ENCODE peak calls at places on chromosomes 4 and X, in five cellular contexts. I is upper lobe of left lung, K is Panc1, C is K562, S is HCT116. A is an unnamed sample.

GRCh38 chr4:41787931-41788330 is 39.4 kb upstream of the PHOX2B start:
- ATAC-seq in I (no peak), C (no peak), K (no peak), S (no peak), A (no peak)

GRCh38 chr4:140666889-140667614 is 89.1 kb downstream of the TBC1D9 start:
- ATAC-seq in K (no peak), S (no peak), C (no peak), I (no peak), A (no peak)

GRCh38 chr4:4439782-4440181 is 52.9 kb downstream of the NSG1 start:
- ATAC-seq in K (no peak), I (no peak), S (no peak), C (no peak), A (no peak)

GRCh38 chrX:48728653-48729052 is 32.1 kb downstream of the SUV39H1 start:
- ATAC-seq in I (no peak), K (no peak), C (no peak), S (no peak), A (no peak)

GRCh38 chrX:70445197-70445656 is 592 bp downstream of the DLG3 start:
- ATAC-seq in I (no peak), K (no peak), C (no peak), S (no peak), A (no peak)

GRCh38 chr4:98749206-98749605 is 90.8 kb upstream of the TSPAN5 start:
- ATAC-seq in S (no peak), C (no peak), K (no peak), I (no peak), A (no peak)

GRCh38 chr4:40672528-40673522 is 43.2 kb upstream of the RBM47 start:
- ATAC-seq in K (no peak), S (peak; percentile 88), C (peak; percentile 86), I (peak; percentile 86), A (no peak)

GRCh38 chr4:140426610-140427103 is 791 bp downstream of the CLGN start:
- ATAC-seq in S (no peak), I (peak; percentile 9), K (peak; percentile 56), C (peak; percentile 76), A (no peak)

GRCh38 chr4:169491211-169491610 is 121.2 kb downstream of the NEK1 start:
- ATAC-seq in C (no peak), S (no peak), K (no peak), I (no peak), A (no peak)

GRCh38 chrX:3263681-3264126 is 82.7 kb downstream of the MXRA5 start:
- ATAC-seq in S (no peak), K (no peak), I (peak; percentile 49), C (no peak), A (no peak)

GRCh38 chr4:145739840-145740239 is 59.9 kb downstream of the C4orf51 start:
- ATAC-seq in K (no peak), I (no peak), C (no peak), S (no peak), A (no peak)

GRCh38 chr4:5045099-5045498 is 6.2 kb upstream of the STK32B start:
- ATAC-seq in S (no peak), K (no peak), C (peak; percentile 42), I (peak; percentile 76), A (no peak)

GRCh38 chr4:182862166-182862875 is 54.9 kb downstream of the DCTD start:
- ATAC-seq in I (peak; percentile 16), C (peak; percentile 51), K (no peak), S (peak; percentile 41), A (no peak)

GRCh38 chr4:177374966-177375365 is 65.3 kb downstream of the NEIL3 start:
- ATAC-seq in K (no peak), C (no peak), I (no peak), S (no peak), A (no peak)

GRCh38 chrX:44216171-44216570 is 127.3 kb downstream of the EFHC2 start:
- ATAC-seq in S (no peak), K (no peak), I (no peak), C (no peak), A (no peak)

GRCh38 chr4:99234331-99235010 is 15.4 kb upstream of the ADH6 start:
- ATAC-seq in I (no peak), K (no peak), S (no peak), C (no peak), A (no peak)

GRCh38 chr4:54378461-54378860 is 149.4 kb downstream of the PDGFRA start:
- ATAC-seq in C (no peak), S (no peak), K (no peak), I (no peak), A (no peak)

GRCh38 chr4:33071552-33071951 is 2351.4 kb downstream of the PCDH7 start:
- ATAC-seq in I (peak; percentile 52), S (no peak), K (no peak), C (no peak), A (no peak)

GRCh38 chr4:25913056-25913850 is 767 bp upstream of the SMIM20 start:
- ATAC-seq in I (peak; percentile 22), S (no peak), K (peak; percentile 15), C (no peak), A (peak; percentile 20)

GRCh38 chrX:145003443-145003842 is 243.9 kb upstream of the SPANXN1 start:
- ATAC-seq in C (no peak), S (no peak), I (no peak), K (no peak), A (no peak)

GRCh38 chr4:103907414-103907813 is 187.6 kb upstream of the TACR3 start:
- ATAC-seq in S (no peak), K (no peak), C (no peak), I (no peak), A (no peak)

GRCh38 chr4:186088516-186088915 is 16.0 kb upstream of the FAM149A start:
- ATAC-seq in C (no peak), K (no peak), I (no peak), S (no peak), A (no peak)

GRCh38 chr4:142379277-142380051 is 466.6 kb downstream of the INPP4B start:
- ATAC-seq in S (peak; percentile 93), K (peak; percentile 89), C (no peak), I (no peak), A (peak; percentile 76)

GRCh38 chr4:136967069-136967468 is 565.2 kb downstream of the PCDH18 start:
- ATAC-seq in I (no peak), C (no peak), S (no peak), K (no peak), A (no peak)

GRCh38 chrX:110432831-110433230 is 74.2 kb downstream of the RTL9 start:
- ATAC-seq in C (no peak), I (no peak), K (no peak), S (no peak), A (no peak)

GRCh38 chr4:88030565-88031310 is 23.3 kb downstream of the PKD2 start:
- ATAC-seq in C (no peak), I (no peak), S (no peak), K (no peak), A (no peak)

GRCh38 chr4:82287720-82288119 is 86.1 kb downstream of the HNRNPD start:
- ATAC-seq in I (no peak), C (no peak), S (no peak), K (no peak), A (no peak)

GRCh38 chr4:122591196-122591595 is 29.7 kb downstream of the IL21 start:
- ATAC-seq in K (no peak), S (no peak), C (no peak), I (no peak), A (no peak)

DNA sequence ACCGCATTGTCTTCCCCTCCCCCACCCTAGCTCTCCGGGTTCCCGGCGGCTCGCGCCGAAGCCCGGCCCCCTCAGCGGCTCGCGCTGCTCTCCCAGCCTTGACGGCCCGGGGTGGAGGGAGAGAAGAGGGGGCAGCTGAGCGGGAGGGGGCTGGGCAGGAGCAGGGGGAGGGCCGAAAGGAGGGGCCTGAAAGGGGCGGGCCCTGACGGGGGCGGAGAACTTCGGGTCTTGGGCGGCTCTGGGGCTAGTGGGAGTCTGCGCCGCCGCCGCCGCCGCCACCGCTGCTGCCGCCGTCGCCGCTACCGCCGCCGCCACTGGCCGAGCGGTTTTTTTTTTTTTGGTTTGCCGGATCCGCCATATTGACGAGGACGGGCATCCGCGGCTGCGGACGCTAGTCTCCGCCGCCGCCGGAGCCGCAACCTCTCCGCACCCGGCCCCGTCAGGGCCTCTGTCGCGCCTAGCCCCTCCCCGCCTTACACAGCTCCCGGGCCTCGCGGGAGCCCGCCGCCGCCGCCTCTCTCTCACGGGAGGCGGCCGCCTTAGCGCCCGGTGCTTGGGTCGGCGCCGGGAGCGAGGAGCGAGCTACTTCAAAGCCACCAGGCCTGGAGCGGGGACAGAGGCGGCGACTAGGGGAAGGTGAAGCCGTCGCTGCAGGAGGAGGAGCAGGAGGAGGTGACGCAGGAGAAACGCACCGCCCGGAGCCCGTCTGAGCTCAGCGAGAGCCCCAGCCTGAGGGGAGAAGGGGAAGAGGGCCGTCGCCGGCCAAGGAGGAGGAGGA is at the start of gene USP9X:
- ATAC-seq in C (peak; percentile 80), S (peak; percentile 76), I (peak; percentile 95), K (peak; percentile 83), A (peak; percentile 84)
- TF ChIP-seq POLR2AphosphoS5 in C (no peak), S (peak; percentile 63), I (peak; percentile 55), K (no peak), A (peak; percentile 63)

DNA sequence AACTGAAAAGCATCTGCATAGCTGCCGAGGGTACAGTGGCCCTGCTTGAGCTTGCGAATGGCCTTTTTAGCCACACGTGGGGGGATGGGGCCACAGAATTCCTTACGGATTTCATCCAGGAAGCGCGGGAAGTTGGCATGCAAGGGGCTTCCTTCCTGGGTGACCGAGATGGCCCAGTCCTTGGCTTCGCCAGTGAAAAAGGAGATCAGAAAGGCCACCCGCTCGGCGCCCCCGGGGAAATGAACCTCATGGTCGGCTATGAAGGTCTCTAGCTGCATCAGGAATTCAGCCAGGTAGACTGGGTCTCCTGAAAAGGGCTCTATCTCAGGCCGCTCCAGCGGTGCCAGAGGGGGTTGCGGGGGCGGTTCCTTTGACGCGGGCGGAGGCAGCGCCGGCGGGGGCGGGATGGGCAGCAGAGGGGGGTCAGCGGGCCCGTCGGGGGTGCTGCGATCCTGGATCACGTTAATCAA is 918 bp downstream of the RTL5 start:
- ATAC-seq in S (no peak), I (no peak), K (no peak), C (no peak), A (no peak)
- H3K4me1 ChIP-seq in S (peaks cover 18% of the 10 kb centered on the region), I (peaks cover 12% of the 10 kb centered on the region), K (peaks cover 4% of the 10 kb centered on the region), C (no peaks in the 10 kb centered on the region), A (peaks cover 62% of the 10 kb centered on the region)

DNA sequence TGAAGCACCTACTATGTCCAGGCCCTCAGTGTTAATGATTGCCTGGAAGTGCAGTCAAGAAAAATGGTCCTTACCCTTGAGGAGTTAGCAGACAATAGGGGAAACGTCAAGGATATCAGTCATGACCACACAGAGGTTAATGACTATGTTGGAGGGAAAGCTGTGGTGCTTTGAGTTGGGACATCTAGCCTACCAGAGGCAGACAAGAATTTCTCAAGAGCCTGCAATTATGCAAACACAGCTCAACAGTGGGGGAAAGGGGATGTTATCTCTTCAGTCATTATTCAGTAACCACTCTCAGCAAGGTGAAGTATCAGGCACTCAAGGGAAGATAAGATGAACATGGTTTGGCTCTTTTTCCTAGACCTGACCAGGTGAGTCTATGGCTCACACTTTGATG is 7.0 kb upstream of the FGFBP1 start:
- ATAC-seq in I (peak; percentile 55), K (no peak), C (no peak), S (no peak), A (no peak)
- TF ChIP-seq POLR2AphosphoS5 in I (no peak), K (no peak), C (no peak), S (no peak), A (no peak)

DNA sequence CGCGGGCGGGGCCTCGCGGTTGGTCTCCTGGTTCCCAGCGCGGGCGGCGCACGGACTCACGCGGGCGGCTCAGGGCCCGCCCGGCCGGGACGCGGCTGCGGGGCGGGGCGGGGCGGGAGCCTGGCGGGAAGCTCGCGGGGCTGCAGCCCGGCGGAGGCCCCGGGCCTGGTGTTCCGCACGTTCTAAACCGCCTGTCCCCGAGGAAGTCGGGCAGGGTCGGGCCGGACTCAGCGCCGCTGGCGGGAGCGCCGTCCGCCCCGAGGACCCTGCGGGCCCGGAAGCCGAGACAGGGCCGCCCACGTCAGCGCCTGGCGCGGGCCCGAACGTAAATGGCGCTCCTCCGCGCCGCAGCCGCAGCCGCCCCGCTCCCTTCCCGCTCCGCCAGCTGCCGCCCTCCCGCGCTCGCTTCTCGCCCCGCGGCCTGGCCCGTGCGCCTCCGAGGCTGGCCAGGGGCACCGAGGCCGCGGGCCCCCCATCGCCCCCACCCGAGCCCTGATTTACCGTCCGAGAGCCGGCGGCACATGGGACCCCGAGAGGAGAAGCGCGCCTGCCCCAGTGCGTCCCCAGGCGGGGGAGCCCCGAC is 309 bp upstream of the CTBP1 start:
- ATAC-seq in S (peak; percentile 75), K (peak; percentile 82), C (peak; percentile 68), I (peak; percentile 85), A (peak; percentile 88)
- H3K4me1 ChIP-seq in S (peaks cover 23% of the 10 kb centered on the region), K (peaks cover 13% of the 10 kb centered on the region), C (peaks cover 4% of the 10 kb centered on the region), I (peaks cover 48% of the 10 kb centered on the region), A (peaks cover 9% of the 10 kb centered on the region)

A was measured in gastroesophageal sphincter.